ENCODE peak calls at places on chromosomes 13 and 19, in four cellular contexts. Q, D, S and X are unnamed samples.

GRCh38 chr13:83221813-83222241 is 660.4 kb downstream of the SLITRK1 start:
- DNase-seq in S (no peak), D (no peak), Q (peak; percentile 6), X (peak; percentile 86)

GRCh38 chr19:49691243-49692101 is 556 bp downstream of the CPT1C start:
- DNase-seq in D (no peak), S (no peak), Q (no peak), X (peak; percentile 70)

GRCh38 chr19:4044927-4045557 is 21.7 kb downstream of the ZBTB7A start:
- DNase-seq in D (no peak), S (no peak), Q (no peak), X (no peak)

GRCh38 chr13:49436890-49437289 is 7.0 kb downstream of the CAB39L start:
- DNase-seq in D (no peak), Q (peak; percentile 34), S (no peak), X (peak; percentile 73)

GRCh38 chr13:21637296-21637695 is 33.3 kb upstream of the MICU2 start:
- DNase-seq in S (peak; percentile 62), Q (peak; percentile 66), D (no peak), X (peak; percentile 43)

GRCh38 chr19:4455742-4456565 is 1.6 kb downstream of the UBXN6 start:
- DNase-seq in D (no peak), Q (no peak), S (peak; percentile 46), X (peak; percentile 84)

GRCh38 chr13:19940106-19940505 is 18.4 kb upstream of the ZMYM2 start:
- DNase-seq in S (no peak), Q (no peak), D (no peak), X (no peak)

GRCh38 chr13:49749852-49750251 is 42.6 kb downstream of the KPNA3 start:
- DNase-seq in Q (no peak), S (no peak), D (no peak), X (peak; percentile 63)

GRCh38 chr19:53308339-53308811 is 25.2 kb upstream of the ZNF845 start:
- DNase-seq in Q (no peak), S (peak; percentile 45), D (no peak), X (no peak)

GRCh38 chr19:8396185-8396562 is 6.0 kb downstream of the RAB11B start:
- DNase-seq in D (no peak), S (no peak), Q (no peak), X (no peak)

GRCh38 chr13:51292000-51292550 is 47.4 kb upstream of the SERPINE3 start:
- DNase-seq in Q (no peak), S (no peak), D (no peak), X (peak; percentile 62)

GRCh38 chr13:66532146-66532545 is 698.0 kb downstream of the PCDH9 start:
- DNase-seq in D (no peak), S (no peak), Q (peak; percentile 26), X (peak; percentile 90)

GRCh38 chr13:39538826-39539555 is 64.0 kb downstream of the LHFPL6 start:
- DNase-seq in S (no peak), Q (no peak), D (no peak), X (peak; percentile 81)

GRCh38 chr13:93146584-93147292 is 79.9 kb upstream of the GPC6 start:
- DNase-seq in Q (no peak), S (no peak), D (no peak), X (peak; percentile 90)

GRCh38 chr13:50123515-50123861 is 108.2 kb downstream of the KCNRG start:
- DNase-seq in Q (no peak), D (no peak), S (no peak), X (no peak)

GRCh38 chr19:46704379-46705076 is 12.4 kb downstream of the PRKD2 start:
- DNase-seq in Q (peak; percentile 64), S (peak; percentile 83), D (no peak), X (no peak)

GRCh38 chr13:109355875-109356428 is 430.4 kb downstream of the IRS2 start:
- DNase-seq in D (no peak), Q (no peak), S (no peak), X (no peak)

GRCh38 chr19:48708471-48708870 is 11.1 kb downstream of the MAMSTR start:
- DNase-seq in S (no peak), D (no peak), Q (no peak), X (no peak)

GRCh38 chr19:47058621-47059020 is 10.2 kb upstream of the TMEM160 start:
- DNase-seq in S (no peak), D (no peak), Q (no peak), X (no peak)

GRCh38 chr19:30666301-30666803 is 294.2 kb downstream of the ZNF536 start:
- DNase-seq in S (peak; percentile 51), Q (peak; percentile 48), D (no peak), X (peak; percentile 13)

GRCh38 chr13:36157475-36157874 is 26.3 kb upstream of the DCLK1 start:
- DNase-seq in Q (no peak), S (no peak), D (no peak), X (no peak)

GRCh38 chr13:31896427-31896826 is 135.1 kb upstream of the FRY start:
- DNase-seq in Q (no peak), S (no peak), D (no peak), X (peak; percentile 63)

GRCh38 chr19:46802152-46802551 is 13.8 kb upstream of the SLC1A5 start:
- DNase-seq in Q (no peak), S (no peak), D (no peak), X (no peak)

GRCh38 chr13:101455863-101456262 is 3.4 kb downstream of the ITGBL1 start:
- DNase-seq in Q (peak; percentile 71), D (no peak), S (no peak), X (peak; percentile 97)

GRCh38 chr13:100549316-100549715 is 39.3 kb downstream of the GGACT start:
- DNase-seq in D (no peak), Q (no peak), S (no peak), X (no peak)

GRCh38 chr13:31037874-31038475 is 105.5 kb downstream of the TEX26 start:
- DNase-seq in D (no peak), Q (no peak), S (no peak), X (no peak)

GRCh38 chr13:99642006-99642405 is 140.7 kb downstream of the TM9SF2 start:
- DNase-seq in D (no peak), S (no peak), Q (no peak), X (no peak)

GRCh38 chr13:99505814-99506269 is 4.6 kb downstream of the TM9SF2 start:
- DNase-seq in Q (peak; percentile 3), S (no peak), D (no peak), X (peak; percentile 63)

GRCh38 chr19:342801-343421 is 1.7 kb downstream of the MIER2 start:
- DNase-seq in D (peak; percentile 15), Q (no peak), S (peak; percentile 38), X (peak; percentile 93)

GRCh38 chr19:14004619-14005380 is 1.3 kb downstream of the RFX1 start:
- DNase-seq in S (peak; percentile 29), D (peak; percentile 34), Q (no peak), X (no peak)

GRCh38 chr13:113857531-113858195 is 6.2 kb downstream of the GAS6 start:
- DNase-seq in D (no peak), Q (no peak), S (no peak), X (no peak)

GRCh38 chr19:17420267-17420924 is 549 bp downstream of the MVB12A start:
- DNase-seq in Q (peak; percentile 46), D (no peak), S (peak; percentile 31), X (no peak)

GRCh38 chr19:37692956-37693660 is 26.5 kb downstream of the ZNF607 start:
- DNase-seq in Q (no peak), D (no peak), S (peak; percentile 11), X (no peak)

GRCh38 chr13:85693889-85694511 is 105.2 kb downstream of the SLITRK6 start:
- DNase-seq in S (no peak), Q (peak; percentile 64), D (no peak), X (peak; percentile 44)

DNA sequence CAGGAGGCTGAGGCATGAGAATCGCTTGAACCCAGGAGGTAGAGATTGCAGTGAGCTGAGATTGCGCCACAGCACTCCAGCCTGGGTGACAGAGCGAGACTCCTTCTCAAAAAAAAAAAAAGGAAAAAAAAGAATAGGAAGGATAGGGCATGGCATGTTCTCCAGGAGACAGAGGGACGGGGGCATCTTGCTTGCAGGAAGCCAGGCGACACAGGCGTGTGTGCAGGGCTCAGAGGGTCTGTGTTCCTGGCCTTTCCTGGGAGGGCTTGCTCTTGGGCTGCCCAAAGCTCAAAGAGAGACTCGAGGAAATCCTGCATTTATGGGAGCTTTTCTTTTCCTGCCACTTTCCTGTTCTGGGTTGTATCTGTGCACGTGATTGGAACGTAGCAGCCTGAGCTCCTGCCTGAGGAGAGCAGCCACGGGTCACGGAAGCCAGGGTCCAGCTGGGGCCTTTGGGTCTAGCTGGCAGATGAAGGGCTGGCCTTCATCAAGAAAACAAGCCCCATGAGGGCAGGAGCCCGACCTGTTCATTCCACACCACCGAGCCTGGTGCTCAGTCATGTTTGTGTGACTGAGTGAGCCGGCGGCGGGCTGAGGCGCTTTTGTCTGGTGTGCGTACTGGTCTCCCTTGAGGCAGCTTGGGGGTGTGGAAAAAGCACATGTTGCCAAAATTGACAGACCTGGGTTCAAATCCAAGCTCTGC is 44.5 kb downstream of the CAPN12 start:
- DNase-seq in D (no peak), S (no peak), Q (no peak), X (no peak)
- TF ChIP-seq ELK1 in D (no peak), S (no peak), Q (no peak), X (no peak)

GRCh38 chr19:18629166-18630088 is 7.4 kb upstream of the KLHL26 start:
- DNase-seq in D (no peak), S (no peak), Q (no peak), X (no peak)
- TF ChIP-seq ELK1 in D (no peak), S (no peak), Q (no peak), X (no peak)

GRCh38 chr13:42551611-42552010 is 22.3 kb upstream of the TNFSF11 start:
- DNase-seq in D (no peak), Q (no peak), S (no peak), X (no peak)

GRCh38 chr13:42545842-42546241 is 28.1 kb upstream of the TNFSF11 start:
- DNase-seq in Q (no peak), S (no peak), D (no peak), X (no peak)

GRCh38 chr13:42548731-42549554 is 25.0 kb upstream of the TNFSF11 start:
- DNase-seq in D (peak; percentile 98), S (peak; percentile 7), Q (no peak), X (no peak)

GRCh38 chr13:42547615-42548014 is 26.3 kb upstream of the TNFSF11 start:
- DNase-seq in S (no peak), D (no peak), Q (no peak), X (no peak)

DNA sequence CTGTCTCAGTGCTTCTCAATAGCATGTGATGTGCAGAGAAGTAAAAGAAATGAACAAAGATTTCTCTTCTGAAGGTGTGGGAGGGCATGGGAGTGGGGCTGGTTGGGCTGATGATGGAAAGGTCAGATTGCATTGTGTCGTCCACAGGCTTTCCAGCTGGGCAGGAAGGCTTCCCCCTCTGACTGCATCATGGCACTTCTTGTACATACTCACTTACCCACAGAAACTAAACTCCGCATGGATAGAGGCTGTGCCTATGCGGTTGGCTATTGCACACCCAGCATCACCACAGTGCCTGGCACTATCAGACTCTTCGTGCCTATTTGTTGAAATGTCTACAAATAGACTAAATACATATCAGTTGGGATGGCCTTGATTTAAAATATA is 24.4 kb upstream of the TNFSF11 start:
- DNase-seq in S (no peak), D (no peak), Q (no peak), X (no peak)
- TF ChIP-seq ELK1 in S (no peak), D (no peak), Q (no peak), X (no peak)

DNA sequence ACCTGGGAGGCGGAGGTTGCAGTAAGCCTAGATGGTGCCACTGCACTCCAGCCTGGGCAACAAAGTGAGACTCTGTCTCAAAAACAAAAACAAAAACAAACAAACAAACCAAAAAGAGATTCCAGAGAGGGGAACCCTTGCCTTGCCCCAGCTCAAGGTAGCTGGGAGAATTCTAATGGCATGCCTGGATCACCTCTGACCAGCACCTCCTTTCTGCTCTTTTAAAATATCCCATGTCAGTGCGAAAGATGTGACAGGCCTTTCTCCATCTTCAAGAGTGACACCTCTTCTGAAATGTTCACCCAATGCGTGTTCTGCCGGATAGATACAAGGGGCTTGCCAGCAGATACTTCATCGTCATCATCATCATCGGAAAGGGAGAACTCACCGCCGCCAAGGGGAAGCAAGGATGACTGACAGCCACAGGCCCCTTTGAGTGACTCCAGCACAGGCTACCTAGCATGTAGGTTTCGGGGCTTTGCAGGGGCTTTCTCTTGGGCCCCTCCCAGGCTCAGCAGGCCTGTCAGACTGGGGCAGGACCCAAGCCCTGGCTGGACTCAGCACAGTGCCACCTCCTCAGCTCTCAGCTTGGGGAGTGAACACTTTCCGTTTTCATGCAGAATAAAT is 18.9 kb upstream of the LRP3 start:
- DNase-seq in Q (no peak), S (no peak), D (no peak), X (no peak)
- TF ChIP-seq ELK1 in Q (no peak), S (no peak), D (no peak), X (no peak)